ENCODE peak calls at places on chromosome 10, in five cellular contexts. One of them, this sample, is unnamed.

GRCh38 chr10:87651801-87652200 is 7.9 kb upstream of the PAPSS2 start:
- DNase-seq in IMR-90: no peak
- DNase-seq in mesenchymal stem cell: no peak
- DNase-seq in H1: no peak
- DNase-seq in neuronal stem cell: peak; percentile 38
- DNase-seq in this sample: no peak

GRCh38 chr10:9069136-9069535 is 1014.6 kb downstream of the GATA3 start:
- DNase-seq in H1: no peak
- DNase-seq in mesenchymal stem cell: no peak
- DNase-seq in neuronal stem cell: no peak
- DNase-seq in IMR-90: no peak
- DNase-seq in this sample: peak; percentile 31

GRCh38 chr10:126921974-126922525 is 16.8 kb downstream of the DOCK1 start:
- DNase-seq in IMR-90: peak; percentile 90
- DNase-seq in neuronal stem cell: no peak
- DNase-seq in mesenchymal stem cell: peak; percentile 79
- DNase-seq in H1: no peak
- DNase-seq in this sample: no peak

GRCh38 chr10:7085913-7086589 is 324.8 kb downstream of the SFMBT2 start:
- DNase-seq in mesenchymal stem cell: peak; percentile 88
- DNase-seq in IMR-90: peak; percentile 72
- DNase-seq in neuronal stem cell: no peak
- DNase-seq in H1: no peak
- DNase-seq in this sample: peak; percentile 8

GRCh38 chr10:37703833-37704382 is 153.5 kb downstream of the ZNF248 start:
- DNase-seq in IMR-90: no peak
- DNase-seq in mesenchymal stem cell: no peak
- DNase-seq in neuronal stem cell: no peak
- DNase-seq in H1: no peak
- DNase-seq in this sample: no peak

GRCh38 chr10:6089334-6090219 is 743 bp downstream of the RBM17 start:
- DNase-seq in IMR-90: no peak
- DNase-seq in H1: no peak
- DNase-seq in mesenchymal stem cell: peak; percentile 51
- DNase-seq in neuronal stem cell: peak; percentile 26
- DNase-seq in this sample: peak; percentile 81

GRCh38 chr10:84613336-84614021 is 285.1 kb downstream of the CCSER2 start:
- DNase-seq in H1: peak; percentile 64
- DNase-seq in mesenchymal stem cell: peak; percentile 2
- DNase-seq in neuronal stem cell: peak; percentile 63
- DNase-seq in IMR-90: no peak
- DNase-seq in this sample: peak; percentile 74

GRCh38 chr10:22054946-22055345 is 51.4 kb upstream of the DNAJC1 start:
- DNase-seq in IMR-90: no peak
- DNase-seq in H1: no peak
- DNase-seq in neuronal stem cell: no peak
- DNase-seq in mesenchymal stem cell: peak; percentile 32
- DNase-seq in this sample: no peak

GRCh38 chr10:6530211-6530840 is 49.8 kb downstream of the PRKCQ start:
- DNase-seq in IMR-90: no peak
- DNase-seq in neuronal stem cell: no peak
- DNase-seq in H1: no peak
- DNase-seq in mesenchymal stem cell: no peak
- DNase-seq in this sample: no peak

GRCh38 chr10:27448926-27449325 is 55.2 kb upstream of the RAB18 start:
- DNase-seq in H1: peak; percentile 31
- DNase-seq in mesenchymal stem cell: peak; percentile 32
- DNase-seq in neuronal stem cell: no peak
- DNase-seq in IMR-90: peak; percentile 68
- DNase-seq in this sample: peak; percentile 52

GRCh38 chr10:79003183-79004100 is 65.3 kb upstream of the ZMIZ1 start:
- DNase-seq in IMR-90: no peak
- DNase-seq in H1: no peak
- DNase-seq in neuronal stem cell: no peak
- DNase-seq in mesenchymal stem cell: no peak
- DNase-seq in this sample: no peak

GRCh38 chr10:50739618-50740350 is at the start of gene ASAH2B:
- DNase-seq in IMR-90: peak; percentile 74
- DNase-seq in H1: peak; percentile 31
- DNase-seq in neuronal stem cell: peak; percentile 64
- DNase-seq in mesenchymal stem cell: peak; percentile 88
- DNase-seq in this sample: peak; percentile 41

GRCh38 chr10:62831346-62831745 is 15.2 kb upstream of the EGR2 start:
- DNase-seq in H1: no peak
- DNase-seq in neuronal stem cell: no peak
- DNase-seq in IMR-90: peak; percentile 75
- DNase-seq in mesenchymal stem cell: no peak
- DNase-seq in this sample: no peak

GRCh38 chr10:94018107-94018506 is 24.4 kb downstream of the PLCE1 start:
- DNase-seq in H1: no peak
- DNase-seq in IMR-90: no peak
- DNase-seq in mesenchymal stem cell: no peak
- DNase-seq in neuronal stem cell: no peak
- DNase-seq in this sample: no peak

GRCh38 chr10:82212753-82213152 is 337.8 kb downstream of the NRG3 start:
- DNase-seq in H1: no peak
- DNase-seq in mesenchymal stem cell: no peak
- DNase-seq in neuronal stem cell: no peak
- DNase-seq in IMR-90: no peak
- DNase-seq in this sample: no peak

GRCh38 chr10:82778908-82779307 is 903.9 kb downstream of the NRG3 start:
- DNase-seq in mesenchymal stem cell: no peak
- DNase-seq in IMR-90: no peak
- DNase-seq in neuronal stem cell: no peak
- DNase-seq in H1: no peak
- DNase-seq in this sample: no peak

GRCh38 chr10:70695241-70696030 is 23.1 kb downstream of the ADAMTS14 start:
- DNase-seq in IMR-90: no peak
- DNase-seq in H1: no peak
- DNase-seq in neuronal stem cell: no peak
- DNase-seq in mesenchymal stem cell: no peak
- DNase-seq in this sample: no peak

GRCh38 chr10:2949948-2950354 is 117.4 kb upstream of the PFKP start:
- DNase-seq in IMR-90: peak; percentile 28
- DNase-seq in mesenchymal stem cell: no peak
- DNase-seq in neuronal stem cell: no peak
- DNase-seq in H1: no peak
- DNase-seq in this sample: no peak

GRCh38 chr10:7035111-7035761 is 375.6 kb downstream of the SFMBT2 start:
- DNase-seq in IMR-90: no peak
- DNase-seq in neuronal stem cell: no peak
- DNase-seq in mesenchymal stem cell: no peak
- DNase-seq in H1: no peak
- DNase-seq in this sample: no peak

GRCh38 chr10:59536151-59536550 is 173.5 kb downstream of the SLC16A9 start:
- DNase-seq in neuronal stem cell: no peak
- DNase-seq in IMR-90: peak; percentile 92
- DNase-seq in mesenchymal stem cell: peak; percentile 94
- DNase-seq in H1: no peak
- DNase-seq in this sample: no peak

GRCh38 chr10:47183726-47184084 is 116.3 kb upstream of the GDF10 start:
- DNase-seq in IMR-90: no peak
- DNase-seq in H1: no peak
- DNase-seq in neuronal stem cell: no peak
- DNase-seq in mesenchymal stem cell: no peak
- DNase-seq in this sample: no peak

GRCh38 chr10:76197293-76197692 is 765.9 kb downstream of the LRMDA start:
- DNase-seq in IMR-90: no peak
- DNase-seq in mesenchymal stem cell: no peak
- DNase-seq in H1: no peak
- DNase-seq in neuronal stem cell: no peak
- DNase-seq in this sample: no peak

GRCh38 chr10:109934958-109935793 is 11.9 kb upstream of the XPNPEP1 start:
- DNase-seq in neuronal stem cell: peak; percentile 61
- DNase-seq in IMR-90: peak; percentile 83
- DNase-seq in mesenchymal stem cell: peak; percentile 64
- DNase-seq in H1: peak; percentile 70
- DNase-seq in this sample: peak; percentile 53

GRCh38 chr10:122669842-122670241 is 29.8 kb downstream of the C10orf120 start:
- DNase-seq in IMR-90: no peak
- DNase-seq in mesenchymal stem cell: no peak
- DNase-seq in neuronal stem cell: no peak
- DNase-seq in H1: no peak
- DNase-seq in this sample: peak; percentile 26

GRCh38 chr10:8456386-8456785 is 401.9 kb downstream of the GATA3 start:
- DNase-seq in neuronal stem cell: no peak
- DNase-seq in H1: no peak
- DNase-seq in mesenchymal stem cell: no peak
- DNase-seq in IMR-90: no peak
- DNase-seq in this sample: no peak

GRCh38 chr10:75402486-75403143 is 1.1 kb upstream of the ZNF503 start:
- DNase-seq in neuronal stem cell: no peak
- DNase-seq in H1: no peak
- DNase-seq in mesenchymal stem cell: no peak
- DNase-seq in IMR-90: no peak
- DNase-seq in this sample: no peak

GRCh38 chr10:69413221-69413865 is 3.4 kb downstream of the TACR2 start:
- DNase-seq in mesenchymal stem cell: peak; percentile 81
- DNase-seq in neuronal stem cell: peak; percentile 59
- DNase-seq in H1: peak; percentile 49
- DNase-seq in IMR-90: peak; percentile 70
- DNase-seq in this sample: peak; percentile 29

GRCh38 chr10:102802920-102803534 is 34.2 kb downstream of the CYP17A1 start:
- DNase-seq in H1: peak; percentile 61
- DNase-seq in neuronal stem cell: no peak
- DNase-seq in mesenchymal stem cell: peak; percentile 99
- DNase-seq in IMR-90: peak; percentile 99
- DNase-seq in this sample: peak; percentile 62

GRCh38 chr10:3780056-3780765 is 4.8 kb downstream of the KLF6 start:
- DNase-seq in IMR-90: peak; percentile 71
- DNase-seq in neuronal stem cell: no peak
- DNase-seq in mesenchymal stem cell: peak; percentile 76
- DNase-seq in H1: no peak
- DNase-seq in this sample: peak; percentile 76

GRCh38 chr10:131094406-131095108 is 217.0 kb downstream of the TCERG1L start:
- DNase-seq in H1: no peak
- DNase-seq in IMR-90: no peak
- DNase-seq in mesenchymal stem cell: no peak
- DNase-seq in neuronal stem cell: no peak
- DNase-seq in this sample: peak; percentile 73
- H3K14ac ChIP-seq in H1: no peak overlapping the region
- H3K14ac ChIP-seq in IMR-90: no peak overlapping the region
- H3K14ac ChIP-seq in mesenchymal stem cell: no peak overlapping the region
- H3K14ac ChIP-seq in neuronal stem cell: no peak overlapping the region
- H3K14ac ChIP-seq in this sample: peak overlapping the region; percentile 100

GRCh38 chr10:131726967-131727366 is 173.8 kb upstream of the PPP2R2D start:
- DNase-seq in IMR-90: no peak
- DNase-seq in mesenchymal stem cell: no peak
- DNase-seq in H1: no peak
- DNase-seq in neuronal stem cell: no peak
- DNase-seq in this sample: no peak

GRCh38 chr10:131726460-131726861 is 174.3 kb upstream of the PPP2R2D start:
- DNase-seq in H1: no peak
- DNase-seq in neuronal stem cell: peak; percentile 83
- DNase-seq in mesenchymal stem cell: no peak
- DNase-seq in IMR-90: no peak
- DNase-seq in this sample: no peak

GRCh38 chr10:131724891-131725735 is 175.7 kb upstream of the PPP2R2D start:
- DNase-seq in mesenchymal stem cell: no peak
- DNase-seq in H1: no peak
- DNase-seq in neuronal stem cell: no peak
- DNase-seq in IMR-90: no peak
- DNase-seq in this sample: no peak

GRCh38 chr10:131727612-131728011 is 173.2 kb upstream of the PPP2R2D start:
- DNase-seq in IMR-90: no peak
- DNase-seq in mesenchymal stem cell: no peak
- DNase-seq in H1: no peak
- DNase-seq in neuronal stem cell: no peak
- DNase-seq in this sample: no peak

DNA sequence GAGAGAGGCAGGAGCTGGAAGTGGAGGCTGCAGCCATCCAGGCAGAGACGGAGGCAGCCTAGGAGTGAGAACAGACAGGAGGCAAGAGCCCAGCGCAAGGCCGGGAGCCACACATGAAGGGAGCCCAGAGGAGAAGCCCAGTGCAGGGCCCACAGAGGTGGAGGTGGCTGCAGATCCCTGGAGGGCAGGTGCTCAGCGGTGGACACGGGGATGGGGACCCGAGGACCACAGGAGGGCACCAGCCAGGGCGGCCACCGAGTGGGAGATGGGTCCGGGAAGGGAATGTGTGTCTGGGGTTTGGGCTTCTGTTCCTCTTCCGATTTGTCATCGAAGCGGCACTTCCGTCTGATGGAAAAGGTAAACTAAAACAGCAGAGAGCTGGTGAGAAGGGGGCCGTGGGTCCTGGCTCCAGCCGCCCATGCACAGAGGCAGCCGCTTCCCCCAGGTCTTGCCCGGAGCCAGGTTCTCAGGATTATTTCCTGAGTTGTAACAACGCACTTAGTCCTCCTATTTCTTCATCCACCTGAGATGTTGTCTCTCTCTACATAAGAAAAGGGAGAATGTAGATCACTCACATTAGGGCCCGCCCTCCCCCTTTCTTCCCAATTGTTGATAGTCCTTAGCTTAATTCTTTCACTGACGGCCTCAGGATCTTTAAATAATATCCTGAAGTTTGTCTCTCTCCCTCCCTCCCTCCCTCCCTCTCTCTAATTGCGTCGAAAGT is 174.9 kb upstream of the PPP2R2D start:
- DNase-seq in H1: no peak
- DNase-seq in mesenchymal stem cell: no peak
- DNase-seq in IMR-90: no peak
- DNase-seq in neuronal stem cell: no peak
- DNase-seq in this sample: no peak
- H4K91ac ChIP-seq in H1: peak overlapping the region; percentile 91
- H4K91ac ChIP-seq in mesenchymal stem cell: no peak overlapping the region
- H4K91ac ChIP-seq in IMR-90: no peak overlapping the region
- H4K91ac ChIP-seq in neuronal stem cell: no peak overlapping the region
- H4K91ac ChIP-seq in this sample: no peak overlapping the region

GRCh38 chr10:13681528-13681927 is 94.8 kb downstream of the PRPF18 start:
- DNase-seq in neuronal stem cell: no peak
- DNase-seq in IMR-90: no peak
- DNase-seq in mesenchymal stem cell: no peak
- DNase-seq in H1: no peak
- DNase-seq in this sample: no peak
- H3K36me3 ChIP-seq in neuronal stem cell: peaks cover 3% of the 10 kb centered on the region
- H3K36me3 ChIP-seq in IMR-90: peaks cover 23% of the 10 kb centered on the region
- H3K36me3 ChIP-seq in mesenchymal stem cell: peaks cover 50% of the 10 kb centered on the region
- H3K36me3 ChIP-seq in H1: no peaks in the 10 kb centered on the region
- H3K36me3 ChIP-seq in this sample: peaks cover 32% of the 10 kb centered on the region

GRCh38 chr10:77837248-77837924 is 89.2 kb downstream of the DLG5 start:
- DNase-seq in H1: no peak
- DNase-seq in mesenchymal stem cell: peak; percentile 55
- DNase-seq in neuronal stem cell: peak; percentile 67
- DNase-seq in IMR-90: peak; percentile 78
- DNase-seq in this sample: no peak
- H3K14ac ChIP-seq in H1: no peak overlapping the region
- H3K14ac ChIP-seq in mesenchymal stem cell: no peak overlapping the region
- H3K14ac ChIP-seq in neuronal stem cell: no peak overlapping the region
- H3K14ac ChIP-seq in IMR-90: no peak overlapping the region
- H3K14ac ChIP-seq in this sample: no peak overlapping the region

GRCh38 chr10:98195132-98195531 is 60.7 kb downstream of the R3HCC1L start:
- DNase-seq in neuronal stem cell: no peak
- DNase-seq in H1: no peak
- DNase-seq in IMR-90: no peak
- DNase-seq in mesenchymal stem cell: no peak
- DNase-seq in this sample: no peak
- H4K91ac ChIP-seq in neuronal stem cell: no peak overlapping the region
- H4K91ac ChIP-seq in H1: no peak overlapping the region
- H4K91ac ChIP-seq in IMR-90: no peak overlapping the region
- H4K91ac ChIP-seq in mesenchymal stem cell: no peak overlapping the region
- H4K91ac ChIP-seq in this sample: no peak overlapping the region